ENCODE peak calls at places on chromosomes 3 and 15, in five cellular contexts. R, C, I, W and U are unnamed samples. For H3K4me1, the result is how much of the 10 kb centered on the place peaks cover.

GRCh38 chr3:45057557-45057956 is 31.5 kb downstream of the CLEC3B start:
- DNase-seq in I (no peak), C (no peak), R (no peak), W (no peak), U (no peak)

GRCh38 chr15:76333309-76333708 is 3.3 kb upstream of the ISL2 start:
- DNase-seq in C (no peak), R (no peak), W (no peak), I (no peak), U (no peak)

GRCh38 chr15:88707766-88708165 is 69.0 kb downstream of the ISG20 start:
- DNase-seq in R (no peak), C (no peak), I (no peak), W (no peak), U (no peak)

GRCh38 chr15:23890218-23890617 is 203.1 kb upstream of the NDN start:
- DNase-seq in R (no peak), I (no peak), W (no peak), C (no peak), U (no peak)

GRCh38 chr3:8416965-8417364 is 84.7 kb upstream of the LMCD1 start:
- DNase-seq in W (no peak), I (peak), C (peak), R (peak), U (peak)

GRCh38 chr3:114545196-114545595 is 251.4 kb downstream of the TIGIT start:
- DNase-seq in I (no peak), R (no peak), W (no peak), C (no peak), U (no peak)

GRCh38 chr3:81660036-81660435 is 101.4 kb downstream of the GBE1 start:
- DNase-seq in I (no peak), R (no peak), C (no peak), W (no peak), U (no peak)

GRCh38 chr15:92968926-92969664 is 69.0 kb downstream of the CHD2 start:
- DNase-seq in R (no peak), W (no peak), I (no peak), C (no peak), U (no peak)

GRCh38 chr3:81303326-81303725 is 458.1 kb downstream of the GBE1 start:
- DNase-seq in W (no peak), R (no peak), C (no peak), I (no peak), U (no peak)

GRCh38 chr3:59514865-59515482 is 465.1 kb upstream of the CFAP20DC start:
- DNase-seq in C (no peak), W (no peak), I (no peak), R (no peak), U (no peak)

GRCh38 chr3:38133557-38134405 is 3.1 kb downstream of the ACAA1 start:
- DNase-seq in W (peak), C (no peak), I (no peak), R (peak), U (no peak)

GRCh38 chr3:42749753-42750231 is 23.3 kb downstream of the CCDC13 start:
- DNase-seq in W (no peak), R (peak), C (no peak), I (peak), U (peak)

GRCh38 chr15:24678485-24678884 is 2.9 kb downstream of the NPAP1 start:
- DNase-seq in I (no peak), W (no peak), R (no peak), C (no peak), U (no peak)

GRCh38 chr3:27577504-27577903 is 93.3 kb upstream of the SLC4A7 start:
- DNase-seq in W (no peak), C (no peak), R (no peak), I (no peak), U (no peak)

GRCh38 chr3:27574438-27574795 is 90.2 kb upstream of the SLC4A7 start:
- DNase-seq in I (no peak), R (no peak), C (no peak), W (no peak), U (no peak)

GRCh38 chr3:27575509-27575908 is 91.3 kb upstream of the SLC4A7 start:
- DNase-seq in W (no peak), C (no peak), R (no peak), I (no peak), U (peak)

GRCh38 chr3:27578032-27578431 is 93.8 kb upstream of the SLC4A7 start:
- DNase-seq in C (no peak), R (no peak), I (no peak), W (no peak), U (peak)

GRCh38 chr3:27576171-27576570 is 92.0 kb upstream of the SLC4A7 start:
- DNase-seq in C (no peak), W (no peak), I (no peak), R (no peak), U (no peak)
- H3K4me3 ChIP-seq in C (no peak), W (no peak), I (no peak), R (no peak), U (no peak)

DNA sequence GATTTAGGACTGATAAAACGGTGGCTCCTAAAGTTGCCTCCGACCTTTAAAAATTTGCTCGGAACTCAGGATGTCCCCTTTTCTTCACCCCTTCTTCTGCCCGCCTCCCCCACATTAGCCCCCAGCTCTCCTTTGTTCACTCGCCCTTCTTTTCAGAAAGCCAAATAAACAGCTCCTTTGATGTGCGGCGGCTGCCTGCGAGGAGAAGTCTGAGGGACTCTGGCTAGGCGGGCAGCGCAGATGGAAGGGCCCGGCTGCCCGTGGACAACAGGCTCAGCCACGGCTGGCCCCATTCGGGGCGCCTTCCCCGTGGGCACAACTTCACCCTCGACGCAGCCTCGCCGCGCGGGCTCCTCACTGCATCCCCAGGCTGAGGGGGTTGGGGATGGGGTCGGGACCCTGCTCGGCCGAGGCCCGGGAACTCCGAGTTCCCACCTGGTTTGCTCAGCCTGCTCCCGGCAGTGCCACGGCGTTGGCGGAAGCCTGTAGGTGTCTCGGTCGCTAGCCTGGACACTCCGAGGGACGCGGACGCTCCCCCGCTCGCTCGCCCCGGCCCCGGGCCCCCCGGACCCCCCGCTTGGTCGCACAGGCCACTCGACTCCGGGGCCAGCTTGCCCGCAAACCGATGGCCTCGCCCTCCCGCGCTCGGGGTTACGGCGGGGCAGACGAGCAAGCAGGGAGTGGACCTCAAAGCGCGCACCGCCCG is 897 bp upstream of the TLE3 start:
- DNase-seq in W (no peak), R (peak), I (peak), C (peak), U (peak)
- H3K4me1 ChIP-seq in W (under half), R (under half), I (half or more), C (under half), U (under half)

DNA sequence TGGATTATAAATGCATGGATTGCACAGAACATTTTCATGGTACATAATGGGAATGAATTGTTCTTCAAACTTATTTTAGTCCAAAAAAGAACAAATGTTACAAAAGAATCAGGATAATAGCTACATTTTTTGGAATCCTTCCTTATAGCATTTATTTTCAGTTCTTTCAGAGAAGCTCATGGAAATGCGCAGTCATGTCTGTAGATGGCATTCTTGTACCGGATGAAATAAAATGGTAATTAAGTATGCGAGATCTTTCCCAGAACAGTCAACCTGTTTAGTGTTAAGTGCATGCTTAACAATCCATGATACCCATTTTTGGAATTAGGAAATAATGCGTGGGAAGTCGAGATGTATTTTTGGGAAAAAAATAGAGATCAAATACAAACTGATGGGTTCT is 38.2 kb upstream of the GOLGA8B start:
- DNase-seq in C (no peak), I (no peak), R (peak), W (no peak), U (peak)
- TF ChIP-seq CTCF in C (peak), I (peak), R (peak), W (no peak), U (no peak)

DNA sequence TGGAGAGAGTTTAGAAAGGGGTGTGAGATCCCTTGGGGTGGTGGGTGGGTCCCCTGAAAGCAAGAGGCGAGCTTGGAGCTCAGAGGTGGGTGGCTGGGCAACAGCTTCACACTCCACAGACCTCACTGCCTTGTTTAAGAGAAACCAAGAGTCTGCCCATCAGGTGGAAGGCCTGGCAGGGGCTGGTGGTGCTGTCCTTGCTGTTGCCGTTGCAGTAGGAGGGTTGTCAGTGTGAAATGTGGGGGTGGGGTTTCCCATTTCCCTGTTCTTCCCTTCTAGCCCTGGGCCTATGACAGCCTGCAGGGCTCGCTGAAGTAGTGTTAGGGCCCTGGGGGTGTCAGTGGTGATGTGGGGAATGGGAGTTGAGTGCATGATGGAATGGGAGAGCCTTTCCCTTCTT is 4.1 kb downstream of the PLEKHO2 start:
- DNase-seq in I (no peak), R (no peak), C (no peak), W (no peak), U (no peak)
- H3K4me3 ChIP-seq in I (no peak), R (no peak), C (no peak), W (no peak), U (no peak)

GRCh38 chr15:40048155-40048792 is 9.3 kb upstream of the SRP14 start:
- DNase-seq in C (no peak), R (no peak), W (no peak), I (peak), U (no peak)
- H3K4me1 ChIP-seq in C (under half), R (under half), W (under half), I (half or more), U (under half)

GRCh38 chr3:126638790-126639189 is 16.1 kb downstream of the TXNRD3 start:
- DNase-seq in R (no peak), W (no peak), C (no peak), I (no peak), U (no peak)

GRCh38 chr3:126636436-126636835 is 18.5 kb downstream of the TXNRD3 start:
- DNase-seq in R (no peak), C (no peak), W (no peak), I (no peak), U (no peak)

GRCh38 chr3:126629999-126630398 is 24.9 kb downstream of the TXNRD3 start:
- DNase-seq in I (peak), R (no peak), C (no peak), W (no peak), U (peak)

DNA sequence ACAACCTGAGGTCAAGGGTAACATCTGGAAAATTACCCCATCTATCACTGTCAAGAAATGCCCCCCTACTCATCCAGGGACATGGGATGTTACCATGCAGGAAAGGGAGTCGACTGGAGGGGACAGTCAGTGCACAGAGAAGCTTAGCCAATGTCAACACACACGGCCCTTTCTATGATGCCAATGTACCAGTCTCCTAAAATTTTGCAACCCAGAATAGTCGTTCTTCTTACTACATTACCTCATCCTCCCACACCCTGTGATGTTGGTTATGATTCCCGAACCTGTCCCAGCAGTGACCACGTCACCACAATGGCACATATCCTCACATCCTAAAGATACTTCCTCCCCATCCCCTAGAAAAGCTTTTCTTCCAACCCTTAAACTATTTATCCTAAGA is 20.1 kb downstream of the TXNRD3 start:
- DNase-seq in W (no peak), C (no peak), R (no peak), I (no peak), U (no peak)
- TF ChIP-seq CTCF in W (no peak), C (no peak), R (no peak), I (no peak), U (no peak)

GRCh38 chr3:128408693-128409620 is 57.7 kb downstream of the DNAJB8 start:
- DNase-seq in I (no peak), W (no peak), C (peak), R (no peak), U (no peak)
- H3K4me3 ChIP-seq in I (no peak), W (no peak), C (peak), R (no peak), U (no peak)

GRCh38 chr3:135023985-135024658 is 229.1 kb downstream of the EPHB1 start:
- DNase-seq in W (no peak), C (no peak), R (no peak), I (no peak), U (no peak)
- H3K4me1 ChIP-seq in W (under half), C (under half), R (under half), I (under half), U (under half)

GRCh38 chr3:147380996-147381376 is 25.4 kb downstream of the ZIC4 start:
- DNase-seq in W (no peak), R (no peak), C (no peak), I (no peak), U (no peak)

GRCh38 chr3:147384210-147385058 is 21.9 kb downstream of the ZIC4 start:
- DNase-seq in R (no peak), W (no peak), I (no peak), C (peak), U (no peak)

GRCh38 chr3:147385059-147386012 is 21.0 kb downstream of the ZIC4 start:
- DNase-seq in R (no peak), I (no peak), W (no peak), C (no peak), U (no peak)

GRCh38 chr3:147381610-147382009 is 24.7 kb downstream of the ZIC4 start:
- DNase-seq in W (no peak), R (no peak), C (no peak), I (no peak), U (no peak)

GRCh38 chr3:147383617-147384016 is 22.7 kb downstream of the ZIC4 start:
- DNase-seq in I (no peak), C (no peak), W (no peak), R (no peak), U (peak)
- TF ChIP-seq CTCF in I (peak), C (peak), W (no peak), R (no peak), U (peak)